ENCODE peak calls at places on chromosomes 16 and 17, in ten cellular contexts. J is GM23248; B is pancreas; V is CD8-positive, alpha-beta memory T cell; S is neuronal stem cell; O is bronchial epithelial cell; Z is PC-3; N is Panc1; Q is WERI-Rb-1; X is heart right ventricle. I is an unnamed sample.

GRCh38 chr16:23837553-23838308 is 1.9 kb downstream of the PRKCB start:
- DNase-seq in J (no peak), B (no peak), V (no peak), S (no peak), O (no peak), Z (no peak), N (no peak), Q (no peak), X (no peak), I (peak; percentile 22)

GRCh38 chr17:8124350-8125195 is 667 bp upstream of the HES7 start:
- DNase-seq in J (peak; percentile 63), B (no peak), V (peak; percentile 15), S (no peak), O (no peak), Z (peak; percentile 40), N (no peak), Q (no peak), X (no peak), I (no peak)

GRCh38 chr17:41907633-41908539 is 10.9 kb downstream of the ACLY start:
- DNase-seq in J (peak; percentile 44), B (no peak), V (no peak), S (no peak), O (no peak), Z (no peak), N (no peak), Q (peak; percentile 96), X (no peak), I (peak; percentile 22)

GRCh38 chr17:40922239-40922638 is 15.2 kb downstream of the KRT23 start:
- DNase-seq in J (peak; percentile 92), B (no peak), V (no peak), S (no peak), O (peak; percentile 89), Z (peak; percentile 67), N (no peak), Q (no peak), X (no peak), I (no peak)

GRCh38 chr17:34917381-34917780 is 43.9 kb downstream of the CCT6B start:
- DNase-seq in J (no peak), B (no peak), V (no peak), S (no peak), O (no peak), Z (no peak), N (no peak), Q (no peak), X (no peak), I (no peak)

GRCh38 chr16:72961115-72961832 is 86.7 kb downstream of the ZFHX3 start:
- DNase-seq in J (peak; percentile 22), B (no peak), V (no peak), S (no peak), O (no peak), Z (peak; percentile 25), N (no peak), Q (peak; percentile 80), X (no peak), I (peak; percentile 64)

GRCh38 chr17:67528751-67529436 is 151.8 kb downstream of the PITPNC1 start:
- DNase-seq in J (peak; percentile 99), B (peak; percentile 91), V (no peak), S (peak; percentile 40), O (peak; percentile 73), Z (peak; percentile 27), N (peak; percentile 13), Q (peak; percentile 92), X (peak; percentile 65), I (peak; percentile 75)

GRCh38 chr16:4257646-4258556 is 14.9 kb downstream of the TFAP4 start:
- DNase-seq in J (no peak), B (peak; percentile 44), V (no peak), S (no peak), O (no peak), Z (no peak), N (no peak), Q (no peak), X (peak; percentile 53), I (peak; percentile 56)

GRCh38 chr16:72939247-72939646 is 108.7 kb downstream of the ZFHX3 start:
- DNase-seq in J (peak; percentile 80), B (no peak), V (no peak), S (no peak), O (peak; percentile 26), Z (peak; percentile 56), N (no peak), Q (no peak), X (no peak), I (no peak)

GRCh38 chr17:68292689-68293040 is 1.4 kb downstream of the ARSG start:
- DNase-seq in J (no peak), B (no peak), V (no peak), S (no peak), O (no peak), Z (no peak), N (no peak), Q (no peak), X (no peak), I (no peak)

GRCh38 chr16:72963921-72964320 is 84.0 kb downstream of the ZFHX3 start:
- DNase-seq in J (no peak), B (no peak), V (no peak), S (no peak), O (no peak), Z (no peak), N (no peak), Q (no peak), X (no peak), I (no peak)

GRCh38 chr16:81429045-81429521 is 15.5 kb upstream of the CMIP start:
- DNase-seq in J (peak; percentile 69), B (peak; percentile 74), V (no peak), S (no peak), O (no peak), Z (peak; percentile 60), N (no peak), Q (peak; percentile 16), X (no peak), I (peak; percentile 88)

DNA sequence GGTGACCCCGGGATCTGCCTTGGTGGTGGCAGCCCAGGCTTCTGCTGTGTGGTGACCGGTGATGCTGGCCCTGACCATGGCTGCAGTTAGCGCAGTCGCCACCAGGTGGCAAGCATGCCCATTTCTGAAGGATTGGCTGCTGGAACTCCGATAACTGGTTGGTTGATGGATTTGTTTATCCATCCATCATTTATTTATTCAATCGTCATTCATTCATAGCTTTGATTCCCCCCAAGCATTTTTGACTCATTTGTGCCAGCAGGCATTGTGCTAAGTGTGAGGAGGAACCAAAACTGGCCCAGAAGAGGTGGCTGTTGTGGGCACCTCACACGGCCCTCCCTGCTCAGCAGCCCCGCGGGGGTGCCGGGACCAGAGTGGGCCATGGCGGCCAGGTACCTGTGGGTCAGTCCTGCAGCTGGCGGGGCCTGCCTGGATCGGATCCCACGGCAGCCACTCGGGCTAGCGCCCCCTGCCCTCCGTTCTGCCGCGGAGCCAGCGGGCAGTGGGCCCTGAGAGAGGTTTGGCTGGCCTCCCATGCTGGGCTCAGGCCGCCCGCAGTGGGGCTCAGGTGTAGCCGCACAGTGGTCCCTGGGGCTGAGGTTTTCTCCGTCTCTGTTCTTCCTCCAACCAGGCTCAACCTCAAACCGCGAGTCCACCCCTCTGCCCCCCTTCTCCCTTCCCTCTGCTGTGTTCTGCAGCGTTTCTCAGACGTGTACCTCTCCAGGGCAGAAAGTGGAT is 28.8 kb upstream of the ITGA3 start:
- DNase-seq in J (peak; percentile 81), B (peak; percentile 98), V (peak; percentile 67), S (peak; percentile 81), O (peak; percentile 89), Z (peak; percentile 98), N (no peak), Q (peak; percentile 86), X (peak; percentile 87), I (peak; percentile 90)
- H3K4me3 ChIP-seq in J (peak overlapping the region; percentile 69), B (no peak overlapping the region), V (no peak overlapping the region), S (no peak overlapping the region), O (peak overlapping the region; percentile 27), Z (peak overlapping the region; percentile 62), N (peak overlapping the region; percentile 56), Q (no peak overlapping the region), X (no peak overlapping the region), I (peak overlapping the region; percentile 17)

DNA sequence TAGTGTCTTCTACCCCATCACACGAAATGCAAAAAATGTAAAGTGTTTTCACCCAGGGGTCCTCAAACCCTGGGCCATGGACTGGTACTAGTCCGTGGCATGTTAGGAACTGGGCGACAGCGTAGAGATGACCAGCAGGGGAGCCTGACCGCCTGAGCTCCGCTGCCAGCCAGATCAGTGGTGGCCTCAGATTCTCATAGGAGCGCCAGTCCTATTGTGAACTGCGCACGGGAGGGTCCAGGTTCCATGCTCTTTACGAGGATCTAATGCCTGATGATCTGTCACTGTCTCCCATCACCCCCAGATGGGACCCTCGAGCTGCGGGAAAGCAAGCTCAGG is 4.5 kb downstream of the SCARF1 start:
- DNase-seq in J (no peak), B (no peak), V (no peak), S (no peak), O (no peak), Z (no peak), N (no peak), Q (no peak), X (no peak), I (peak; percentile 42)
- H3K36me3 ChIP-seq in J (no peaks in the 10 kb centered on the region), B (no peaks in the 10 kb centered on the region), V (no peaks in the 10 kb centered on the region), S (no peaks in the 10 kb centered on the region), O (no peaks in the 10 kb centered on the region), Z (no peaks in the 10 kb centered on the region), N (no peaks in the 10 kb centered on the region), Q (peaks cover 2% of the 10 kb centered on the region), X (no peaks in the 10 kb centered on the region), I (no peaks in the 10 kb centered on the region)

DNA sequence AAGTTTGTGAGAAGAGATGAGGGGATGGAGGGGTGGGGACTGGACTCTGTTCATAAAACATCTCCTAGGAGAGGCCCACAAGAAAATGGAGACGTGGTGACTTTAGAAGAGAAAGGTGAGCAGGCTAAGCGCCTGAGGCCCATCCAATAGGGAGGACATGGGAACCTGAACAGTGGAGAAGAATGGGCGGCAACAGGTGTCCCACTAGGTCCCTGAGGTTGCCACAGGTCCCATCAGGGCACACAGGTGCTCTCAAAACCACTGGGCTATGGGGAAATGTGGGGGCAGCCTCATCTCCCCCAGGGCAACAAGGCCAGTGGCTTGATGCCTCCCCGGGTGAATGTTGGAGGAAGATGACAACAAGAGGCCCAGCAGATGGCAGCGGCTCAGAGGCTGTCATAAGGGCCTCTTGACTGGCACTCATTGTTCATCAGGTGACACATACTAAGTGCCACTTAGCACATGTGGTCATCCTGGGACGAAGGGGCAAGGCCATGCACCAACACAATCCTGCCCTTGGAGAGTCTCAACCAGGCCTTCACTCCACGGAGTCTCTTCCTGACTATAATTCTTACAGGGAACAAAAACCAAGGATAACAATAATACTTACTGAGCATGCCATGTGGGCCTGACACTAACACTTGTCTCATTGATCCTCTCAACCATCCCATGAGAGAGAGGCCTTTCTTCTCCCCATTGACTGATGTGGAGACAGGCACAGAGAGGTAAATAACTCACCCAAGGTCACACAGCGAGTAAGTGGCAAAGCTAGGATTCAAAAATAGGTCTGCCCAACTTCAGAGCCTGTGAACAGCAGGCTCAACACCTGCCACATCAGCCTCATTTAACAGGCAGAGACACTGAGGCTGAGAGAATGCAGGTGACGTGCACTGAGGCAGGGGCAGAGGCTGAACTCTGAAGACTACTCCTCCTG is 38.0 kb downstream of the CUEDC1 start:
- DNase-seq in J (no peak), B (no peak), V (peak; percentile 25), S (no peak), O (no peak), Z (peak; percentile 39), N (no peak), Q (peak; percentile 53), X (peak; percentile 51), I (no peak)
- H3K4me3 ChIP-seq in J (no peak overlapping the region), B (no peak overlapping the region), V (no peak overlapping the region), S (no peak overlapping the region), O (no peak overlapping the region), Z (no peak overlapping the region), N (no peak overlapping the region), Q (no peak overlapping the region), X (no peak overlapping the region), I (no peak overlapping the region)

DNA sequence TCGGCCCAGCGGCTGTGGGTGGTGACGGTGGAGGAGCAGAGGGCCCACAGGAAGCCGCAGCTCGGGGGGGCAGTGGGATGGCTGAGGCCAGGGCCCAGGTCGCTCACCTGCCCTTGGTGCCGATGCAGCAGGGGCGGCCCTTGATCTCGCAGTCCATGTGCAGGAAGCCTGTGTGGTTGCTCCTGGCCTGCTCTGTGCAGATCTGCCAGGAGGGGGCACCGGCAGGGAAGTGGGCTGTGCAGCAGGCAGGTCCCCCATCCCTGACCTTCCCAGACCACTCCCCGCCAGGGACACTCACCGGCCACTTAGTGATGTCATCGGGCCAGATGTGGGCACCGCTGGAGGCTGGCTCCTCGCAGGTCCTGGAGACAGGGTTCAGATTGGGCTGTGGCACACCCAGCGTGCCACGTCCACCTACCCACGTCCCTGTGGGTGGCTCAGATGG is 6.2 kb downstream of the AANAT start:
- DNase-seq in J (peak; percentile 34), B (no peak), V (no peak), S (no peak), O (no peak), Z (no peak), N (no peak), Q (peak; percentile 76), X (no peak), I (peak; percentile 93)
- H3K36me3 ChIP-seq in J (no peaks in the 10 kb centered on the region), B (peaks cover 12% of the 10 kb centered on the region), V (peaks cover 7% of the 10 kb centered on the region), S (no peaks in the 10 kb centered on the region), O (peaks cover 36% of the 10 kb centered on the region), Z (no peaks in the 10 kb centered on the region), N (no peaks in the 10 kb centered on the region), Q (peaks cover 34% of the 10 kb centered on the region), X (no peaks in the 10 kb centered on the region), I (no peaks in the 10 kb centered on the region)